ENCODE peak calls at places on chromosomes 13 and 19, in ten cellular contexts. One of them, this sample, is unnamed.

GRCh38 chr13:102580552-102581169 is 16.1 kb upstream of the TPP2 start:
- DNase-seq in globus pallidus: peak; percentile 73
- DNase-seq in kidney glomerular epithelial cell: peak; percentile 68
- DNase-seq in iris pigment epithelial cell: peak; percentile 73
- DNase-seq in GM23248: peak; percentile 78
- DNase-seq in stimulated activated CD4-positive, alpha-beta T cell treated with anti-CD3 and anti-CD28 coated beads, Interleukin-1b, Interleukin-23, amount 100 ng/mL, for 1 hour: no peak
- DNase-seq in activated CD4-positive, alpha-beta T cell treated with anti-CD3 and anti-CD28 coated beads, Interleukin-2, amount 10 ng/mL, durations not matched to agents 7 days and 5 days: peak; percentile 70
- DNase-seq in aorta: no peak
- DNase-seq in mammary epithelial cell: peak; percentile 51
- DNase-seq in activated T-helper 1 cell treated with anti-CD3 and anti-CD28 coated beads, Interleukin-12 subunit alpha, Interleukin-12 subunit beta, Interleukin-2, Interleukin-4 antibody, amounts not matched to agents 30 ng/mL and 10 ng/mL and 1 ng/mL, durations not matched to agents 14 hours and 24 hours and 36 hours: peak; percentile 22
- DNase-seq in this sample: no peak

GRCh38 chr19:341386-342127 is 3.0 kb downstream of the MIER2 start:
- DNase-seq in iris pigment epithelial cell: no peak
- DNase-seq in kidney glomerular epithelial cell: no peak
- DNase-seq in globus pallidus: no peak
- DNase-seq in activated T-helper 1 cell treated with anti-CD3 and anti-CD28 coated beads, Interleukin-12 subunit alpha, Interleukin-12 subunit beta, Interleukin-2, Interleukin-4 antibody, amounts not matched to agents 30 ng/mL and 10 ng/mL and 1 ng/mL, durations not matched to agents 14 hours and 24 hours and 36 hours: no peak
- DNase-seq in stimulated activated CD4-positive, alpha-beta T cell treated with anti-CD3 and anti-CD28 coated beads, Interleukin-1b, Interleukin-23, amount 100 ng/mL, for 1 hour: no peak
- DNase-seq in GM23248: no peak
- DNase-seq in activated CD4-positive, alpha-beta T cell treated with anti-CD3 and anti-CD28 coated beads, Interleukin-2, amount 10 ng/mL, durations not matched to agents 7 days and 5 days: no peak
- DNase-seq in mammary epithelial cell: no peak
- DNase-seq in aorta: no peak
- DNase-seq in this sample: no peak

GRCh38 chr19:44111910-44112463 is 1.2 kb upstream of the ZNF225 start:
- DNase-seq in activated CD4-positive, alpha-beta T cell treated with anti-CD3 and anti-CD28 coated beads, Interleukin-2, amount 10 ng/mL, durations not matched to agents 7 days and 5 days: no peak
- DNase-seq in activated T-helper 1 cell treated with anti-CD3 and anti-CD28 coated beads, Interleukin-12 subunit alpha, Interleukin-12 subunit beta, Interleukin-2, Interleukin-4 antibody, amounts not matched to agents 30 ng/mL and 10 ng/mL and 1 ng/mL, durations not matched to agents 14 hours and 24 hours and 36 hours: no peak
- DNase-seq in aorta: no peak
- DNase-seq in globus pallidus: no peak
- DNase-seq in kidney glomerular epithelial cell: peak; percentile 71
- DNase-seq in mammary epithelial cell: peak; percentile 81
- DNase-seq in iris pigment epithelial cell: peak; percentile 97
- DNase-seq in stimulated activated CD4-positive, alpha-beta T cell treated with anti-CD3 and anti-CD28 coated beads, Interleukin-1b, Interleukin-23, amount 100 ng/mL, for 1 hour: no peak
- DNase-seq in GM23248: peak; percentile 90
- DNase-seq in this sample: no peak

GRCh38 chr13:43785681-43786471 is 896 bp downstream of the ENOX1 start:
- DNase-seq in stimulated activated CD4-positive, alpha-beta T cell treated with anti-CD3 and anti-CD28 coated beads, Interleukin-1b, Interleukin-23, amount 100 ng/mL, for 1 hour: no peak
- DNase-seq in GM23248: peak; percentile 76
- DNase-seq in kidney glomerular epithelial cell: peak; percentile 38
- DNase-seq in activated CD4-positive, alpha-beta T cell treated with anti-CD3 and anti-CD28 coated beads, Interleukin-2, amount 10 ng/mL, durations not matched to agents 7 days and 5 days: peak; percentile 14
- DNase-seq in mammary epithelial cell: peak; percentile 56
- DNase-seq in activated T-helper 1 cell treated with anti-CD3 and anti-CD28 coated beads, Interleukin-12 subunit alpha, Interleukin-12 subunit beta, Interleukin-2, Interleukin-4 antibody, amounts not matched to agents 30 ng/mL and 10 ng/mL and 1 ng/mL, durations not matched to agents 14 hours and 24 hours and 36 hours: no peak
- DNase-seq in iris pigment epithelial cell: peak; percentile 85
- DNase-seq in globus pallidus: peak; percentile 92
- DNase-seq in aorta: peak; percentile 90
- DNase-seq in this sample: no peak

GRCh38 chr19:44777715-44778347 is at the start of gene CBLC:
- DNase-seq in globus pallidus: no peak
- DNase-seq in activated CD4-positive, alpha-beta T cell treated with anti-CD3 and anti-CD28 coated beads, Interleukin-2, amount 10 ng/mL, durations not matched to agents 7 days and 5 days: no peak
- DNase-seq in stimulated activated CD4-positive, alpha-beta T cell treated with anti-CD3 and anti-CD28 coated beads, Interleukin-1b, Interleukin-23, amount 100 ng/mL, for 1 hour: no peak
- DNase-seq in aorta: no peak
- DNase-seq in kidney glomerular epithelial cell: no peak
- DNase-seq in GM23248: peak; percentile 8
- DNase-seq in iris pigment epithelial cell: no peak
- DNase-seq in mammary epithelial cell: peak; percentile 94
- DNase-seq in activated T-helper 1 cell treated with anti-CD3 and anti-CD28 coated beads, Interleukin-12 subunit alpha, Interleukin-12 subunit beta, Interleukin-2, Interleukin-4 antibody, amounts not matched to agents 30 ng/mL and 10 ng/mL and 1 ng/mL, durations not matched to agents 14 hours and 24 hours and 36 hours: no peak
- DNase-seq in this sample: no peak

GRCh38 chr19:45899919-45900589 is 2.4 kb downstream of the MYPOP start:
- DNase-seq in GM23248: no peak
- DNase-seq in stimulated activated CD4-positive, alpha-beta T cell treated with anti-CD3 and anti-CD28 coated beads, Interleukin-1b, Interleukin-23, amount 100 ng/mL, for 1 hour: no peak
- DNase-seq in aorta: no peak
- DNase-seq in iris pigment epithelial cell: no peak
- DNase-seq in globus pallidus: no peak
- DNase-seq in activated CD4-positive, alpha-beta T cell treated with anti-CD3 and anti-CD28 coated beads, Interleukin-2, amount 10 ng/mL, durations not matched to agents 7 days and 5 days: no peak
- DNase-seq in mammary epithelial cell: no peak
- DNase-seq in kidney glomerular epithelial cell: no peak
- DNase-seq in activated T-helper 1 cell treated with anti-CD3 and anti-CD28 coated beads, Interleukin-12 subunit alpha, Interleukin-12 subunit beta, Interleukin-2, Interleukin-4 antibody, amounts not matched to agents 30 ng/mL and 10 ng/mL and 1 ng/mL, durations not matched to agents 14 hours and 24 hours and 36 hours: no peak
- DNase-seq in this sample: no peak

GRCh38 chr19:58332697-58333096 is 5.9 kb downstream of the ZSCAN22 start:
- DNase-seq in GM23248: no peak
- DNase-seq in kidney glomerular epithelial cell: no peak
- DNase-seq in aorta: no peak
- DNase-seq in activated CD4-positive, alpha-beta T cell treated with anti-CD3 and anti-CD28 coated beads, Interleukin-2, amount 10 ng/mL, durations not matched to agents 7 days and 5 days: no peak
- DNase-seq in stimulated activated CD4-positive, alpha-beta T cell treated with anti-CD3 and anti-CD28 coated beads, Interleukin-1b, Interleukin-23, amount 100 ng/mL, for 1 hour: no peak
- DNase-seq in iris pigment epithelial cell: no peak
- DNase-seq in activated T-helper 1 cell treated with anti-CD3 and anti-CD28 coated beads, Interleukin-12 subunit alpha, Interleukin-12 subunit beta, Interleukin-2, Interleukin-4 antibody, amounts not matched to agents 30 ng/mL and 10 ng/mL and 1 ng/mL, durations not matched to agents 14 hours and 24 hours and 36 hours: no peak
- DNase-seq in mammary epithelial cell: no peak
- DNase-seq in globus pallidus: no peak
- DNase-seq in this sample: no peak

GRCh38 chr13:62278271-62278670 is 862.6 kb upstream of the PCDH20 start:
- DNase-seq in globus pallidus: no peak
- DNase-seq in iris pigment epithelial cell: no peak
- DNase-seq in stimulated activated CD4-positive, alpha-beta T cell treated with anti-CD3 and anti-CD28 coated beads, Interleukin-1b, Interleukin-23, amount 100 ng/mL, for 1 hour: no peak
- DNase-seq in kidney glomerular epithelial cell: no peak
- DNase-seq in GM23248: no peak
- DNase-seq in activated CD4-positive, alpha-beta T cell treated with anti-CD3 and anti-CD28 coated beads, Interleukin-2, amount 10 ng/mL, durations not matched to agents 7 days and 5 days: no peak
- DNase-seq in aorta: no peak
- DNase-seq in activated T-helper 1 cell treated with anti-CD3 and anti-CD28 coated beads, Interleukin-12 subunit alpha, Interleukin-12 subunit beta, Interleukin-2, Interleukin-4 antibody, amounts not matched to agents 30 ng/mL and 10 ng/mL and 1 ng/mL, durations not matched to agents 14 hours and 24 hours and 36 hours: no peak
- DNase-seq in mammary epithelial cell: no peak
- DNase-seq in this sample: no peak

GRCh38 chr13:59172076-59172475 is 991.7 kb downstream of the DIAPH3 start:
- DNase-seq in stimulated activated CD4-positive, alpha-beta T cell treated with anti-CD3 and anti-CD28 coated beads, Interleukin-1b, Interleukin-23, amount 100 ng/mL, for 1 hour: no peak
- DNase-seq in globus pallidus: no peak
- DNase-seq in activated CD4-positive, alpha-beta T cell treated with anti-CD3 and anti-CD28 coated beads, Interleukin-2, amount 10 ng/mL, durations not matched to agents 7 days and 5 days: no peak
- DNase-seq in iris pigment epithelial cell: no peak
- DNase-seq in kidney glomerular epithelial cell: no peak
- DNase-seq in GM23248: no peak
- DNase-seq in mammary epithelial cell: no peak
- DNase-seq in activated T-helper 1 cell treated with anti-CD3 and anti-CD28 coated beads, Interleukin-12 subunit alpha, Interleukin-12 subunit beta, Interleukin-2, Interleukin-4 antibody, amounts not matched to agents 30 ng/mL and 10 ng/mL and 1 ng/mL, durations not matched to agents 14 hours and 24 hours and 36 hours: no peak
- DNase-seq in aorta: no peak
- DNase-seq in this sample: no peak

GRCh38 chr19:42021185-42021584 is 27.2 kb upstream of the ATP1A3 start:
- DNase-seq in stimulated activated CD4-positive, alpha-beta T cell treated with anti-CD3 and anti-CD28 coated beads, Interleukin-1b, Interleukin-23, amount 100 ng/mL, for 1 hour: no peak
- DNase-seq in activated T-helper 1 cell treated with anti-CD3 and anti-CD28 coated beads, Interleukin-12 subunit alpha, Interleukin-12 subunit beta, Interleukin-2, Interleukin-4 antibody, amounts not matched to agents 30 ng/mL and 10 ng/mL and 1 ng/mL, durations not matched to agents 14 hours and 24 hours and 36 hours: no peak
- DNase-seq in globus pallidus: no peak
- DNase-seq in activated CD4-positive, alpha-beta T cell treated with anti-CD3 and anti-CD28 coated beads, Interleukin-2, amount 10 ng/mL, durations not matched to agents 7 days and 5 days: no peak
- DNase-seq in iris pigment epithelial cell: no peak
- DNase-seq in GM23248: no peak
- DNase-seq in kidney glomerular epithelial cell: no peak
- DNase-seq in mammary epithelial cell: no peak
- DNase-seq in aorta: no peak
- DNase-seq in this sample: no peak

GRCh38 chr19:5147971-5148793 is 179.3 kb downstream of the KDM4B start:
- DNase-seq in activated CD4-positive, alpha-beta T cell treated with anti-CD3 and anti-CD28 coated beads, Interleukin-2, amount 10 ng/mL, durations not matched to agents 7 days and 5 days: no peak
- DNase-seq in kidney glomerular epithelial cell: no peak
- DNase-seq in aorta: peak; percentile 79
- DNase-seq in mammary epithelial cell: no peak
- DNase-seq in stimulated activated CD4-positive, alpha-beta T cell treated with anti-CD3 and anti-CD28 coated beads, Interleukin-1b, Interleukin-23, amount 100 ng/mL, for 1 hour: no peak
- DNase-seq in activated T-helper 1 cell treated with anti-CD3 and anti-CD28 coated beads, Interleukin-12 subunit alpha, Interleukin-12 subunit beta, Interleukin-2, Interleukin-4 antibody, amounts not matched to agents 30 ng/mL and 10 ng/mL and 1 ng/mL, durations not matched to agents 14 hours and 24 hours and 36 hours: no peak
- DNase-seq in iris pigment epithelial cell: no peak
- DNase-seq in GM23248: peak; percentile 95
- DNase-seq in globus pallidus: peak; percentile 31
- DNase-seq in this sample: no peak

GRCh38 chr13:39051157-39051556 is 12.9 kb downstream of the NHLRC3 start:
- DNase-seq in activated T-helper 1 cell treated with anti-CD3 and anti-CD28 coated beads, Interleukin-12 subunit alpha, Interleukin-12 subunit beta, Interleukin-2, Interleukin-4 antibody, amounts not matched to agents 30 ng/mL and 10 ng/mL and 1 ng/mL, durations not matched to agents 14 hours and 24 hours and 36 hours: no peak
- DNase-seq in globus pallidus: peak; percentile 73
- DNase-seq in activated CD4-positive, alpha-beta T cell treated with anti-CD3 and anti-CD28 coated beads, Interleukin-2, amount 10 ng/mL, durations not matched to agents 7 days and 5 days: no peak
- DNase-seq in kidney glomerular epithelial cell: peak; percentile 7
- DNase-seq in mammary epithelial cell: peak; percentile 22
- DNase-seq in stimulated activated CD4-positive, alpha-beta T cell treated with anti-CD3 and anti-CD28 coated beads, Interleukin-1b, Interleukin-23, amount 100 ng/mL, for 1 hour: no peak
- DNase-seq in GM23248: peak; percentile 69
- DNase-seq in aorta: no peak
- DNase-seq in iris pigment epithelial cell: peak; percentile 49
- DNase-seq in this sample: no peak

GRCh38 chr19:55473613-55474012 is 2.8 kb upstream of the ZNF628 start:
- DNase-seq in stimulated activated CD4-positive, alpha-beta T cell treated with anti-CD3 and anti-CD28 coated beads, Interleukin-1b, Interleukin-23, amount 100 ng/mL, for 1 hour: no peak
- DNase-seq in globus pallidus: no peak
- DNase-seq in kidney glomerular epithelial cell: peak; percentile 77
- DNase-seq in aorta: no peak
- DNase-seq in iris pigment epithelial cell: no peak
- DNase-seq in activated T-helper 1 cell treated with anti-CD3 and anti-CD28 coated beads, Interleukin-12 subunit alpha, Interleukin-12 subunit beta, Interleukin-2, Interleukin-4 antibody, amounts not matched to agents 30 ng/mL and 10 ng/mL and 1 ng/mL, durations not matched to agents 14 hours and 24 hours and 36 hours: no peak
- DNase-seq in activated CD4-positive, alpha-beta T cell treated with anti-CD3 and anti-CD28 coated beads, Interleukin-2, amount 10 ng/mL, durations not matched to agents 7 days and 5 days: no peak
- DNase-seq in GM23248: peak; percentile 38
- DNase-seq in mammary epithelial cell: no peak
- DNase-seq in this sample: no peak

GRCh38 chr19:4345656-4346383 is 2.5 kb downstream of the MPND start:
- DNase-seq in activated T-helper 1 cell treated with anti-CD3 and anti-CD28 coated beads, Interleukin-12 subunit alpha, Interleukin-12 subunit beta, Interleukin-2, Interleukin-4 antibody, amounts not matched to agents 30 ng/mL and 10 ng/mL and 1 ng/mL, durations not matched to agents 14 hours and 24 hours and 36 hours: no peak
- DNase-seq in GM23248: no peak
- DNase-seq in iris pigment epithelial cell: no peak
- DNase-seq in stimulated activated CD4-positive, alpha-beta T cell treated with anti-CD3 and anti-CD28 coated beads, Interleukin-1b, Interleukin-23, amount 100 ng/mL, for 1 hour: no peak
- DNase-seq in kidney glomerular epithelial cell: no peak
- DNase-seq in mammary epithelial cell: no peak
- DNase-seq in aorta: no peak
- DNase-seq in activated CD4-positive, alpha-beta T cell treated with anti-CD3 and anti-CD28 coated beads, Interleukin-2, amount 10 ng/mL, durations not matched to agents 7 days and 5 days: no peak
- DNase-seq in globus pallidus: no peak
- DNase-seq in this sample: no peak

GRCh38 chr19:273393-273792 is 17.8 kb downstream of the PLPP2 start:
- DNase-seq in aorta: no peak
- DNase-seq in globus pallidus: no peak
- DNase-seq in activated CD4-positive, alpha-beta T cell treated with anti-CD3 and anti-CD28 coated beads, Interleukin-2, amount 10 ng/mL, durations not matched to agents 7 days and 5 days: no peak
- DNase-seq in iris pigment epithelial cell: no peak
- DNase-seq in activated T-helper 1 cell treated with anti-CD3 and anti-CD28 coated beads, Interleukin-12 subunit alpha, Interleukin-12 subunit beta, Interleukin-2, Interleukin-4 antibody, amounts not matched to agents 30 ng/mL and 10 ng/mL and 1 ng/mL, durations not matched to agents 14 hours and 24 hours and 36 hours: no peak
- DNase-seq in GM23248: no peak
- DNase-seq in kidney glomerular epithelial cell: no peak
- DNase-seq in stimulated activated CD4-positive, alpha-beta T cell treated with anti-CD3 and anti-CD28 coated beads, Interleukin-1b, Interleukin-23, amount 100 ng/mL, for 1 hour: no peak
- DNase-seq in mammary epithelial cell: no peak
- DNase-seq in this sample: no peak

GRCh38 chr19:48524221-48524620 is 12.6 kb upstream of the LMTK3 start:
- DNase-seq in aorta: no peak
- DNase-seq in stimulated activated CD4-positive, alpha-beta T cell treated with anti-CD3 and anti-CD28 coated beads, Interleukin-1b, Interleukin-23, amount 100 ng/mL, for 1 hour: no peak
- DNase-seq in iris pigment epithelial cell: no peak
- DNase-seq in globus pallidus: no peak
- DNase-seq in kidney glomerular epithelial cell: no peak
- DNase-seq in activated T-helper 1 cell treated with anti-CD3 and anti-CD28 coated beads, Interleukin-12 subunit alpha, Interleukin-12 subunit beta, Interleukin-2, Interleukin-4 antibody, amounts not matched to agents 30 ng/mL and 10 ng/mL and 1 ng/mL, durations not matched to agents 14 hours and 24 hours and 36 hours: no peak
- DNase-seq in mammary epithelial cell: no peak
- DNase-seq in activated CD4-positive, alpha-beta T cell treated with anti-CD3 and anti-CD28 coated beads, Interleukin-2, amount 10 ng/mL, durations not matched to agents 7 days and 5 days: no peak
- DNase-seq in GM23248: no peak
- DNase-seq in this sample: no peak

GRCh38 chr19:18264428-18264827 is 9.8 kb downstream of the IQCN start:
- DNase-seq in activated CD4-positive, alpha-beta T cell treated with anti-CD3 and anti-CD28 coated beads, Interleukin-2, amount 10 ng/mL, durations not matched to agents 7 days and 5 days: no peak
- DNase-seq in GM23248: no peak
- DNase-seq in mammary epithelial cell: no peak
- DNase-seq in activated T-helper 1 cell treated with anti-CD3 and anti-CD28 coated beads, Interleukin-12 subunit alpha, Interleukin-12 subunit beta, Interleukin-2, Interleukin-4 antibody, amounts not matched to agents 30 ng/mL and 10 ng/mL and 1 ng/mL, durations not matched to agents 14 hours and 24 hours and 36 hours: no peak
- DNase-seq in stimulated activated CD4-positive, alpha-beta T cell treated with anti-CD3 and anti-CD28 coated beads, Interleukin-1b, Interleukin-23, amount 100 ng/mL, for 1 hour: no peak
- DNase-seq in kidney glomerular epithelial cell: no peak
- DNase-seq in aorta: no peak
- DNase-seq in globus pallidus: no peak
- DNase-seq in iris pigment epithelial cell: no peak
- DNase-seq in this sample: no peak

GRCh38 chr13:47437411-47437810 is 540.6 kb upstream of the HTR2A start:
- DNase-seq in globus pallidus: no peak
- DNase-seq in activated T-helper 1 cell treated with anti-CD3 and anti-CD28 coated beads, Interleukin-12 subunit alpha, Interleukin-12 subunit beta, Interleukin-2, Interleukin-4 antibody, amounts not matched to agents 30 ng/mL and 10 ng/mL and 1 ng/mL, durations not matched to agents 14 hours and 24 hours and 36 hours: no peak
- DNase-seq in kidney glomerular epithelial cell: no peak
- DNase-seq in iris pigment epithelial cell: peak; percentile 25
- DNase-seq in aorta: no peak
- DNase-seq in stimulated activated CD4-positive, alpha-beta T cell treated with anti-CD3 and anti-CD28 coated beads, Interleukin-1b, Interleukin-23, amount 100 ng/mL, for 1 hour: no peak
- DNase-seq in mammary epithelial cell: no peak
- DNase-seq in activated CD4-positive, alpha-beta T cell treated with anti-CD3 and anti-CD28 coated beads, Interleukin-2, amount 10 ng/mL, durations not matched to agents 7 days and 5 days: no peak
- DNase-seq in GM23248: peak; percentile 76
- DNase-seq in this sample: no peak

GRCh38 chr13:111048387-111048786 is 66.7 kb upstream of the ARHGEF7 start:
- DNase-seq in activated CD4-positive, alpha-beta T cell treated with anti-CD3 and anti-CD28 coated beads, Interleukin-2, amount 10 ng/mL, durations not matched to agents 7 days and 5 days: no peak
- DNase-seq in GM23248: no peak
- DNase-seq in activated T-helper 1 cell treated with anti-CD3 and anti-CD28 coated beads, Interleukin-12 subunit alpha, Interleukin-12 subunit beta, Interleukin-2, Interleukin-4 antibody, amounts not matched to agents 30 ng/mL and 10 ng/mL and 1 ng/mL, durations not matched to agents 14 hours and 24 hours and 36 hours: no peak
- DNase-seq in stimulated activated CD4-positive, alpha-beta T cell treated with anti-CD3 and anti-CD28 coated beads, Interleukin-1b, Interleukin-23, amount 100 ng/mL, for 1 hour: no peak
- DNase-seq in aorta: no peak
- DNase-seq in mammary epithelial cell: no peak
- DNase-seq in iris pigment epithelial cell: no peak
- DNase-seq in globus pallidus: no peak
- DNase-seq in kidney glomerular epithelial cell: no peak
- DNase-seq in this sample: no peak

GRCh38 chr19:29708553-29709439 is 6.3 kb downstream of the C19orf12 start:
- DNase-seq in activated CD4-positive, alpha-beta T cell treated with anti-CD3 and anti-CD28 coated beads, Interleukin-2, amount 10 ng/mL, durations not matched to agents 7 days and 5 days: no peak
- DNase-seq in GM23248: no peak
- DNase-seq in activated T-helper 1 cell treated with anti-CD3 and anti-CD28 coated beads, Interleukin-12 subunit alpha, Interleukin-12 subunit beta, Interleukin-2, Interleukin-4 antibody, amounts not matched to agents 30 ng/mL and 10 ng/mL and 1 ng/mL, durations not matched to agents 14 hours and 24 hours and 36 hours: no peak
- DNase-seq in stimulated activated CD4-positive, alpha-beta T cell treated with anti-CD3 and anti-CD28 coated beads, Interleukin-1b, Interleukin-23, amount 100 ng/mL, for 1 hour: no peak
- DNase-seq in aorta: no peak
- DNase-seq in globus pallidus: no peak
- DNase-seq in iris pigment epithelial cell: no peak
- DNase-seq in mammary epithelial cell: no peak
- DNase-seq in kidney glomerular epithelial cell: no peak
- DNase-seq in this sample: no peak

GRCh38 chr13:100545684-100546061 is 42.9 kb downstream of the GGACT start:
- DNase-seq in aorta: no peak
- DNase-seq in mammary epithelial cell: no peak
- DNase-seq in iris pigment epithelial cell: no peak
- DNase-seq in activated CD4-positive, alpha-beta T cell treated with anti-CD3 and anti-CD28 coated beads, Interleukin-2, amount 10 ng/mL, durations not matched to agents 7 days and 5 days: no peak
- DNase-seq in activated T-helper 1 cell treated with anti-CD3 and anti-CD28 coated beads, Interleukin-12 subunit alpha, Interleukin-12 subunit beta, Interleukin-2, Interleukin-4 antibody, amounts not matched to agents 30 ng/mL and 10 ng/mL and 1 ng/mL, durations not matched to agents 14 hours and 24 hours and 36 hours: no peak
- DNase-seq in kidney glomerular epithelial cell: no peak
- DNase-seq in GM23248: no peak
- DNase-seq in stimulated activated CD4-positive, alpha-beta T cell treated with anti-CD3 and anti-CD28 coated beads, Interleukin-1b, Interleukin-23, amount 100 ng/mL, for 1 hour: no peak
- DNase-seq in globus pallidus: no peak
- DNase-seq in this sample: no peak

GRCh38 chr19:36488816-36489138 is 584 bp downstream of the ZNF566 start:
- DNase-seq in globus pallidus: no peak
- DNase-seq in iris pigment epithelial cell: no peak
- DNase-seq in kidney glomerular epithelial cell: no peak
- DNase-seq in mammary epithelial cell: no peak
- DNase-seq in GM23248: no peak
- DNase-seq in stimulated activated CD4-positive, alpha-beta T cell treated with anti-CD3 and anti-CD28 coated beads, Interleukin-1b, Interleukin-23, amount 100 ng/mL, for 1 hour: no peak
- DNase-seq in activated T-helper 1 cell treated with anti-CD3 and anti-CD28 coated beads, Interleukin-12 subunit alpha, Interleukin-12 subunit beta, Interleukin-2, Interleukin-4 antibody, amounts not matched to agents 30 ng/mL and 10 ng/mL and 1 ng/mL, durations not matched to agents 14 hours and 24 hours and 36 hours: no peak
- DNase-seq in activated CD4-positive, alpha-beta T cell treated with anti-CD3 and anti-CD28 coated beads, Interleukin-2, amount 10 ng/mL, durations not matched to agents 7 days and 5 days: peak; percentile 51
- DNase-seq in aorta: no peak
- DNase-seq in this sample: peak; percentile 61

GRCh38 chr13:99686157-99686572 is 184.9 kb downstream of the TM9SF2 start:
- DNase-seq in kidney glomerular epithelial cell: no peak
- DNase-seq in stimulated activated CD4-positive, alpha-beta T cell treated with anti-CD3 and anti-CD28 coated beads, Interleukin-1b, Interleukin-23, amount 100 ng/mL, for 1 hour: no peak
- DNase-seq in activated T-helper 1 cell treated with anti-CD3 and anti-CD28 coated beads, Interleukin-12 subunit alpha, Interleukin-12 subunit beta, Interleukin-2, Interleukin-4 antibody, amounts not matched to agents 30 ng/mL and 10 ng/mL and 1 ng/mL, durations not matched to agents 14 hours and 24 hours and 36 hours: no peak
- DNase-seq in globus pallidus: no peak
- DNase-seq in iris pigment epithelial cell: peak; percentile 34
- DNase-seq in mammary epithelial cell: no peak
- DNase-seq in GM23248: peak; percentile 33
- DNase-seq in aorta: no peak
- DNase-seq in activated CD4-positive, alpha-beta T cell treated with anti-CD3 and anti-CD28 coated beads, Interleukin-2, amount 10 ng/mL, durations not matched to agents 7 days and 5 days: no peak
- DNase-seq in this sample: no peak

GRCh38 chr13:110628477-110628793 is 13.1 kb downstream of the NAXD start:
- DNase-seq in stimulated activated CD4-positive, alpha-beta T cell treated with anti-CD3 and anti-CD28 coated beads, Interleukin-1b, Interleukin-23, amount 100 ng/mL, for 1 hour: no peak
- DNase-seq in GM23248: no peak
- DNase-seq in mammary epithelial cell: no peak
- DNase-seq in kidney glomerular epithelial cell: no peak
- DNase-seq in activated T-helper 1 cell treated with anti-CD3 and anti-CD28 coated beads, Interleukin-12 subunit alpha, Interleukin-12 subunit beta, Interleukin-2, Interleukin-4 antibody, amounts not matched to agents 30 ng/mL and 10 ng/mL and 1 ng/mL, durations not matched to agents 14 hours and 24 hours and 36 hours: no peak
- DNase-seq in globus pallidus: no peak
- DNase-seq in aorta: no peak
- DNase-seq in iris pigment epithelial cell: peak; percentile 31
- DNase-seq in activated CD4-positive, alpha-beta T cell treated with anti-CD3 and anti-CD28 coated beads, Interleukin-2, amount 10 ng/mL, durations not matched to agents 7 days and 5 days: no peak
- DNase-seq in this sample: no peak

GRCh38 chr13:24644051-24644450 is 36.2 kb upstream of the ATP12A start:
- DNase-seq in GM23248: peak; percentile 24
- DNase-seq in iris pigment epithelial cell: peak; percentile 94
- DNase-seq in activated CD4-positive, alpha-beta T cell treated with anti-CD3 and anti-CD28 coated beads, Interleukin-2, amount 10 ng/mL, durations not matched to agents 7 days and 5 days: no peak
- DNase-seq in aorta: no peak
- DNase-seq in kidney glomerular epithelial cell: no peak
- DNase-seq in stimulated activated CD4-positive, alpha-beta T cell treated with anti-CD3 and anti-CD28 coated beads, Interleukin-1b, Interleukin-23, amount 100 ng/mL, for 1 hour: no peak
- DNase-seq in mammary epithelial cell: no peak
- DNase-seq in activated T-helper 1 cell treated with anti-CD3 and anti-CD28 coated beads, Interleukin-12 subunit alpha, Interleukin-12 subunit beta, Interleukin-2, Interleukin-4 antibody, amounts not matched to agents 30 ng/mL and 10 ng/mL and 1 ng/mL, durations not matched to agents 14 hours and 24 hours and 36 hours: no peak
- DNase-seq in globus pallidus: no peak
- DNase-seq in this sample: no peak

GRCh38 chr19:14366529-14366928 is 14.7 kb upstream of the ADGRE5 start:
- DNase-seq in activated T-helper 1 cell treated with anti-CD3 and anti-CD28 coated beads, Interleukin-12 subunit alpha, Interleukin-12 subunit beta, Interleukin-2, Interleukin-4 antibody, amounts not matched to agents 30 ng/mL and 10 ng/mL and 1 ng/mL, durations not matched to agents 14 hours and 24 hours and 36 hours: peak; percentile 86
- DNase-seq in mammary epithelial cell: peak; percentile 87
- DNase-seq in kidney glomerular epithelial cell: peak; percentile 18
- DNase-seq in stimulated activated CD4-positive, alpha-beta T cell treated with anti-CD3 and anti-CD28 coated beads, Interleukin-1b, Interleukin-23, amount 100 ng/mL, for 1 hour: peak; percentile 65
- DNase-seq in aorta: peak; percentile 83
- DNase-seq in GM23248: peak; percentile 59
- DNase-seq in globus pallidus: no peak
- DNase-seq in activated CD4-positive, alpha-beta T cell treated with anti-CD3 and anti-CD28 coated beads, Interleukin-2, amount 10 ng/mL, durations not matched to agents 7 days and 5 days: peak; percentile 96
- DNase-seq in iris pigment epithelial cell: peak; percentile 78
- DNase-seq in this sample: peak; percentile 81

GRCh38 chr19:35177377-35178274 is 23.1 kb downstream of the FXYD5 start:
- DNase-seq in mammary epithelial cell: no peak
- DNase-seq in stimulated activated CD4-positive, alpha-beta T cell treated with anti-CD3 and anti-CD28 coated beads, Interleukin-1b, Interleukin-23, amount 100 ng/mL, for 1 hour: no peak
- DNase-seq in activated CD4-positive, alpha-beta T cell treated with anti-CD3 and anti-CD28 coated beads, Interleukin-2, amount 10 ng/mL, durations not matched to agents 7 days and 5 days: peak; percentile 5
- DNase-seq in aorta: no peak
- DNase-seq in kidney glomerular epithelial cell: no peak
- DNase-seq in activated T-helper 1 cell treated with anti-CD3 and anti-CD28 coated beads, Interleukin-12 subunit alpha, Interleukin-12 subunit beta, Interleukin-2, Interleukin-4 antibody, amounts not matched to agents 30 ng/mL and 10 ng/mL and 1 ng/mL, durations not matched to agents 14 hours and 24 hours and 36 hours: no peak
- DNase-seq in globus pallidus: no peak
- DNase-seq in iris pigment epithelial cell: no peak
- DNase-seq in GM23248: no peak
- DNase-seq in this sample: no peak

GRCh38 chr19:30228726-30229523 is 143.3 kb upstream of the ZNF536 start:
- DNase-seq in kidney glomerular epithelial cell: peak; percentile 40
- DNase-seq in aorta: no peak
- DNase-seq in mammary epithelial cell: no peak
- DNase-seq in stimulated activated CD4-positive, alpha-beta T cell treated with anti-CD3 and anti-CD28 coated beads, Interleukin-1b, Interleukin-23, amount 100 ng/mL, for 1 hour: no peak
- DNase-seq in iris pigment epithelial cell: peak; percentile 15
- DNase-seq in GM23248: peak; percentile 60
- DNase-seq in activated CD4-positive, alpha-beta T cell treated with anti-CD3 and anti-CD28 coated beads, Interleukin-2, amount 10 ng/mL, durations not matched to agents 7 days and 5 days: no peak
- DNase-seq in activated T-helper 1 cell treated with anti-CD3 and anti-CD28 coated beads, Interleukin-12 subunit alpha, Interleukin-12 subunit beta, Interleukin-2, Interleukin-4 antibody, amounts not matched to agents 30 ng/mL and 10 ng/mL and 1 ng/mL, durations not matched to agents 14 hours and 24 hours and 36 hours: no peak
- DNase-seq in globus pallidus: no peak
- DNase-seq in this sample: no peak

This sample was measured in stimulated activated naive CD4-positive, alpha-beta T cell treated with Interleukin-2 at 50 U/mL for 16 hours.